ENCODE peak calls at places on chromosomes 4 and X, in eight cellular contexts. M is tibial artery; Q is myocyte; W is stimulated activated CD8-positive, alpha-beta memory T cell treated with anti-CD3 and anti-CD28 coated beads, Interleukin-7, amount 100 ng/mL, for 24 hours; L is activated T-helper 1 cell treated with Interleukin-2 at 50 U/mL for 16 hours; C is hepatocyte; F is activated T-cell treated with anti-CD3 and anti-CD28 coated beads, Interleukin-2, amount 50 U/mL, for 24 hours; N is glutamatergic neuron. I is an unnamed sample.

GRCh38 chrX:45756562-45756961 is 555.9 kb upstream of the DIPK2B start:
- DNase-seq in C (no peak), N (no peak), F (no peak), M (no peak), W (no peak), Q (no peak), L (no peak), I (no peak)

GRCh38 chr4:83285022-83285387 is 407 bp upstream of the COQ2 start:
- DNase-seq in M (peak), W (no peak), F (no peak), Q (peak), N (no peak), C (peak), L (no peak), I (no peak)

GRCh38 chr4:74618659-74619058 is 173.7 kb downstream of the AREG start:
- DNase-seq in Q (peak), F (no peak), C (no peak), N (no peak), W (no peak), M (no peak), L (no peak), I (no peak)

GRCh38 chrX:9708923-9709553 is 56.6 kb downstream of the GPR143 start:
- DNase-seq in L (peak), Q (peak), W (peak), M (peak), F (peak), C (peak), N (peak), I (peak)

GRCh38 chr4:182185491-182185890 is 57.7 kb upstream of the TENM3 start:
- DNase-seq in F (no peak), Q (no peak), C (no peak), M (no peak), L (no peak), W (no peak), N (no peak), I (no peak)

GRCh38 chr4:132123870-132124623 is 1025.0 kb upstream of the PCDH10 start:
- DNase-seq in Q (no peak), C (no peak), L (no peak), N (no peak), W (no peak), F (no peak), M (no peak), I (no peak)

GRCh38 chr4:183987529-183987946 is 82.4 kb downstream of the STOX2 start:
- DNase-seq in M (peak), F (no peak), C (peak), L (no peak), N (no peak), W (no peak), Q (peak), I (no peak)

GRCh38 chrX:112830540-112830939 is 10.1 kb downstream of the AMOT start:
- DNase-seq in F (no peak), Q (no peak), C (no peak), M (no peak), L (no peak), N (no peak), W (no peak), I (no peak)

GRCh38 chr4:137707626-137708025 is 175.3 kb upstream of the PCDH18 start:
- DNase-seq in W (no peak), Q (no peak), C (no peak), L (no peak), M (no peak), F (no peak), N (no peak), I (no peak)

GRCh38 chr4:86256086-86256485 is 103.8 kb downstream of the MAPK10 start:
- DNase-seq in N (no peak), Q (no peak), W (no peak), C (no peak), F (no peak), L (no peak), M (no peak), I (no peak)

GRCh38 chr4:183438458-183439113 is 5.8 kb upstream of the CDKN2AIP start:
- DNase-seq in W (no peak), F (no peak), M (no peak), Q (no peak), L (no peak), C (peak), N (no peak), I (no peak)

GRCh38 chrX:17738002-17738713 is 865 bp downstream of the SCML1 start:
- DNase-seq in C (peak), M (peak), Q (peak), L (peak), N (peak), W (no peak), F (peak), I (peak)

GRCh38 chr4:10403633-10404445 is 53.4 kb downstream of the ZNF518B start:
- DNase-seq in C (peak), W (no peak), N (no peak), L (no peak), Q (peak), M (no peak), F (no peak), I (no peak)

GRCh38 chr4:133808151-133808550 is 393.4 kb downstream of the PABPC4L start:
- DNase-seq in M (no peak), Q (peak), C (no peak), W (no peak), F (no peak), N (no peak), L (no peak), I (no peak)

GRCh38 chr4:168919706-168920324 is 90.2 kb downstream of the CBR4 start:
- DNase-seq in Q (no peak), N (no peak), W (no peak), L (no peak), M (no peak), C (no peak), F (no peak), I (no peak)

GRCh38 chrX:13535371-13535770 is 34.0 kb upstream of the EGFL6 start:
- DNase-seq in C (no peak), W (no peak), F (no peak), L (no peak), Q (peak), N (no peak), M (no peak), I (no peak)

GRCh38 chrX:134161162-134161561 is 75.8 kb upstream of the CCDC160 start:
- DNase-seq in L (no peak), M (no peak), Q (no peak), W (no peak), F (no peak), N (no peak), C (no peak), I (no peak)

GRCh38 chr4:172481802-172482508 is 668.8 kb downstream of the GALNTL6 start:
- DNase-seq in W (no peak), L (no peak), F (no peak), C (no peak), M (no peak), Q (no peak), N (no peak), I (no peak)

GRCh38 chr4:98658287-98659105 is at the start of gene TSPAN5:
- DNase-seq in W (peak), L (peak), C (peak), M (peak), F (peak), N (peak), Q (peak), I (peak)

GRCh38 chr4:147799986-147800555 is 68.2 kb downstream of the ARHGAP10 start:
- DNase-seq in F (peak), Q (peak), N (no peak), L (peak), W (peak), C (no peak), M (no peak), I (peak)

GRCh38 chr4:61200195-61200990 is at the start of gene ADGRL3:
- DNase-seq in C (peak), W (no peak), M (peak), F (no peak), N (peak), Q (peak), L (no peak), I (no peak)

GRCh38 chr4:99763635-99764101 is 53.0 kb upstream of the DAPP1 start:
- DNase-seq in N (no peak), M (peak), W (no peak), F (no peak), Q (peak), L (no peak), C (peak), I (no peak)

GRCh38 chr4:7539659-7540058 is 104.9 kb upstream of the PSAPL1 start:
- DNase-seq in Q (no peak), W (no peak), C (peak), F (peak), N (no peak), M (no peak), L (peak), I (peak)

GRCh38 chr4:157741642-157742041 is 431.2 kb downstream of the GASK1B start:
- DNase-seq in N (no peak), Q (no peak), M (no peak), W (no peak), F (no peak), C (no peak), L (no peak), I (no peak)

GRCh38 chr4:1720163-1720983 is 750 bp downstream of the TMEM129 start:
- DNase-seq in W (no peak), Q (peak), C (peak), M (peak), L (no peak), N (peak), F (peak), I (peak)

GRCh38 chr4:67694662-67695061 is 6.3 kb downstream of the UBA6 start:
- DNase-seq in Q (no peak), C (no peak), L (no peak), W (no peak), M (no peak), N (no peak), F (no peak), I (no peak)

GRCh38 chr4:57102050-57102564 is 8.1 kb downstream of the IGFBP7 start:
- DNase-seq in F (no peak), N (no peak), W (no peak), L (no peak), Q (peak), M (peak), C (no peak), I (no peak)

GRCh38 chr4:19971829-19972228 is 279.9 kb upstream of the SLIT2 start:
- DNase-seq in L (no peak), W (no peak), M (no peak), N (no peak), C (no peak), Q (no peak), F (no peak), I (no peak)

GRCh38 chr4:67928547-67928946 is 34.7 kb downstream of the TMPRSS11A start:
- DNase-seq in W (no peak), M (no peak), N (no peak), C (no peak), F (no peak), L (no peak), Q (no peak), I (no peak)

GRCh38 chr4:8269535-8270417 is at the start of gene HTRA3:
- DNase-seq in W (no peak), F (no peak), N (no peak), M (no peak), Q (peak), C (peak), L (no peak), I (no peak)

GRCh38 chr4:41658106-41658505 is 90.4 kb downstream of the PHOX2B start:
- DNase-seq in F (no peak), C (no peak), N (no peak), L (no peak), M (no peak), Q (no peak), W (no peak), I (no peak)

GRCh38 chr4:140568507-140569306 is at the start of gene UCP1:
- DNase-seq in M (no peak), F (peak), C (peak), W (no peak), N (peak), L (no peak), Q (no peak), I (no peak)

GRCh38 chrX:7067266-7067665 is 80.2 kb upstream of the STS start:
- DNase-seq in N (no peak), C (no peak), M (no peak), W (no peak), L (no peak), Q (no peak), F (no peak), I (no peak)

GRCh38 chrX:153400146-153401132 is 711 bp downstream of the PNMA6E start:
- DNase-seq in F (peak), M (no peak), W (peak), N (peak), Q (no peak), C (no peak), L (peak), I (peak)

GRCh38 chr4:2822461-2823300 is 21.0 kb upstream of the ADD1 start:
- DNase-seq in W (no peak), M (no peak), Q (no peak), C (no peak), F (no peak), L (no peak), N (peak), I (no peak)

I was measured in CD4-positive, alpha-beta T cell.